ENCODE peak calls at places on chromosomes 11 and 22, in ten cellular contexts. One of them, this sample, is unnamed.

GRCh38 chr11:62266558-62266957 is 3.4 kb upstream of the SCGB2A2 start:
- DNase-seq in hippocampal formation: no peak
- DNase-seq in pancreas: no peak
- DNase-seq in lower leg skin: no peak
- DNase-seq in erythroblast: no peak
- DNase-seq in non-pigmented ciliary epithelial cell: no peak
- DNase-seq in activated T-helper 1 cell treated with anti-CD3 and anti-CD28 coated beads, Interleukin-12 subunit alpha, Interleukin-12 subunit beta, Interleukin-2, Interleukin-4 antibody, amounts not matched to agents 30 ng/mL and 10 ng/mL and 1 ng/mL, durations not matched to agents 14 hours and 24 hours and 36 hours: no peak
- DNase-seq in BJ: no peak
- DNase-seq in H1: no peak
- DNase-seq in activated T-cell treated with anti-CD3 and anti-CD28 coated beads, Interleukin-2, amount 50 U/mL, for 72 hours: peak; percentile 36
- DNase-seq in this sample: no peak

GRCh38 chr11:113896156-113896879 is 8.3 kb upstream of the HTR3B start:
- DNase-seq in H1: no peak
- DNase-seq in activated T-helper 1 cell treated with anti-CD3 and anti-CD28 coated beads, Interleukin-12 subunit alpha, Interleukin-12 subunit beta, Interleukin-2, Interleukin-4 antibody, amounts not matched to agents 30 ng/mL and 10 ng/mL and 1 ng/mL, durations not matched to agents 14 hours and 24 hours and 36 hours: no peak
- DNase-seq in lower leg skin: peak; percentile 81
- DNase-seq in hippocampal formation: peak; percentile 10
- DNase-seq in pancreas: no peak
- DNase-seq in non-pigmented ciliary epithelial cell: no peak
- DNase-seq in erythroblast: peak; percentile 50
- DNase-seq in activated T-cell treated with anti-CD3 and anti-CD28 coated beads, Interleukin-2, amount 50 U/mL, for 72 hours: peak; percentile 10
- DNase-seq in BJ: no peak
- DNase-seq in this sample: peak; percentile 57

GRCh38 chr11:93784935-93785360 is 866 bp downstream of the MED17 start:
- DNase-seq in activated T-helper 1 cell treated with anti-CD3 and anti-CD28 coated beads, Interleukin-12 subunit alpha, Interleukin-12 subunit beta, Interleukin-2, Interleukin-4 antibody, amounts not matched to agents 30 ng/mL and 10 ng/mL and 1 ng/mL, durations not matched to agents 14 hours and 24 hours and 36 hours: no peak
- DNase-seq in BJ: no peak
- DNase-seq in lower leg skin: no peak
- DNase-seq in non-pigmented ciliary epithelial cell: no peak
- DNase-seq in erythroblast: peak; percentile 70
- DNase-seq in hippocampal formation: no peak
- DNase-seq in H1: no peak
- DNase-seq in activated T-cell treated with anti-CD3 and anti-CD28 coated beads, Interleukin-2, amount 50 U/mL, for 72 hours: no peak
- DNase-seq in pancreas: no peak
- DNase-seq in this sample: no peak

GRCh38 chr11:109853156-109853776 is 239.9 kb upstream of the ZC3H12C start:
- DNase-seq in erythroblast: peak; percentile 75
- DNase-seq in lower leg skin: no peak
- DNase-seq in BJ: peak; percentile 25
- DNase-seq in pancreas: no peak
- DNase-seq in hippocampal formation: no peak
- DNase-seq in non-pigmented ciliary epithelial cell: peak; percentile 70
- DNase-seq in H1: no peak
- DNase-seq in activated T-helper 1 cell treated with anti-CD3 and anti-CD28 coated beads, Interleukin-12 subunit alpha, Interleukin-12 subunit beta, Interleukin-2, Interleukin-4 antibody, amounts not matched to agents 30 ng/mL and 10 ng/mL and 1 ng/mL, durations not matched to agents 14 hours and 24 hours and 36 hours: no peak
- DNase-seq in activated T-cell treated with anti-CD3 and anti-CD28 coated beads, Interleukin-2, amount 50 U/mL, for 72 hours: peak; percentile 9
- DNase-seq in this sample: peak; percentile 13

GRCh38 chr22:48744283-48744641 is 1083.4 kb downstream of the BRD1 start:
- DNase-seq in hippocampal formation: no peak
- DNase-seq in H1: no peak
- DNase-seq in lower leg skin: peak; percentile 66
- DNase-seq in activated T-helper 1 cell treated with anti-CD3 and anti-CD28 coated beads, Interleukin-12 subunit alpha, Interleukin-12 subunit beta, Interleukin-2, Interleukin-4 antibody, amounts not matched to agents 30 ng/mL and 10 ng/mL and 1 ng/mL, durations not matched to agents 14 hours and 24 hours and 36 hours: no peak
- DNase-seq in erythroblast: no peak
- DNase-seq in BJ: no peak
- DNase-seq in non-pigmented ciliary epithelial cell: no peak
- DNase-seq in pancreas: peak; percentile 5
- DNase-seq in activated T-cell treated with anti-CD3 and anti-CD28 coated beads, Interleukin-2, amount 50 U/mL, for 72 hours: no peak
- DNase-seq in this sample: no peak

GRCh38 chr11:61598383-61598782 is 17.5 kb upstream of the SYT7 start:
- DNase-seq in lower leg skin: no peak
- DNase-seq in BJ: no peak
- DNase-seq in activated T-cell treated with anti-CD3 and anti-CD28 coated beads, Interleukin-2, amount 50 U/mL, for 72 hours: no peak
- DNase-seq in non-pigmented ciliary epithelial cell: no peak
- DNase-seq in erythroblast: no peak
- DNase-seq in hippocampal formation: no peak
- DNase-seq in pancreas: no peak
- DNase-seq in H1: no peak
- DNase-seq in activated T-helper 1 cell treated with anti-CD3 and anti-CD28 coated beads, Interleukin-12 subunit alpha, Interleukin-12 subunit beta, Interleukin-2, Interleukin-4 antibody, amounts not matched to agents 30 ng/mL and 10 ng/mL and 1 ng/mL, durations not matched to agents 14 hours and 24 hours and 36 hours: no peak
- DNase-seq in this sample: no peak

GRCh38 chr11:7899418-7899817 is 31.6 kb downstream of the OR10A6 start:
- DNase-seq in pancreas: no peak
- DNase-seq in non-pigmented ciliary epithelial cell: no peak
- DNase-seq in BJ: no peak
- DNase-seq in erythroblast: no peak
- DNase-seq in activated T-helper 1 cell treated with anti-CD3 and anti-CD28 coated beads, Interleukin-12 subunit alpha, Interleukin-12 subunit beta, Interleukin-2, Interleukin-4 antibody, amounts not matched to agents 30 ng/mL and 10 ng/mL and 1 ng/mL, durations not matched to agents 14 hours and 24 hours and 36 hours: no peak
- DNase-seq in lower leg skin: no peak
- DNase-seq in H1: no peak
- DNase-seq in hippocampal formation: no peak
- DNase-seq in activated T-cell treated with anti-CD3 and anti-CD28 coated beads, Interleukin-2, amount 50 U/mL, for 72 hours: no peak
- DNase-seq in this sample: no peak

GRCh38 chr11:11074686-11075370 is 217.0 kb upstream of the ZBED5 start:
- DNase-seq in non-pigmented ciliary epithelial cell: no peak
- DNase-seq in erythroblast: no peak
- DNase-seq in activated T-cell treated with anti-CD3 and anti-CD28 coated beads, Interleukin-2, amount 50 U/mL, for 72 hours: no peak
- DNase-seq in BJ: no peak
- DNase-seq in pancreas: no peak
- DNase-seq in lower leg skin: no peak
- DNase-seq in hippocampal formation: no peak
- DNase-seq in activated T-helper 1 cell treated with anti-CD3 and anti-CD28 coated beads, Interleukin-12 subunit alpha, Interleukin-12 subunit beta, Interleukin-2, Interleukin-4 antibody, amounts not matched to agents 30 ng/mL and 10 ng/mL and 1 ng/mL, durations not matched to agents 14 hours and 24 hours and 36 hours: no peak
- DNase-seq in H1: no peak
- DNase-seq in this sample: no peak

GRCh38 chr11:74318241-74318932 is 6.9 kb upstream of the P4HA3 start:
- DNase-seq in activated T-helper 1 cell treated with anti-CD3 and anti-CD28 coated beads, Interleukin-12 subunit alpha, Interleukin-12 subunit beta, Interleukin-2, Interleukin-4 antibody, amounts not matched to agents 30 ng/mL and 10 ng/mL and 1 ng/mL, durations not matched to agents 14 hours and 24 hours and 36 hours: no peak
- DNase-seq in BJ: no peak
- DNase-seq in activated T-cell treated with anti-CD3 and anti-CD28 coated beads, Interleukin-2, amount 50 U/mL, for 72 hours: no peak
- DNase-seq in pancreas: no peak
- DNase-seq in hippocampal formation: no peak
- DNase-seq in H1: no peak
- DNase-seq in lower leg skin: no peak
- DNase-seq in erythroblast: no peak
- DNase-seq in non-pigmented ciliary epithelial cell: no peak
- DNase-seq in this sample: no peak

GRCh38 chr11:75577198-75577597 is 15.1 kb downstream of the SERPINH1 start:
- DNase-seq in non-pigmented ciliary epithelial cell: no peak
- DNase-seq in BJ: no peak
- DNase-seq in erythroblast: peak; percentile 75
- DNase-seq in hippocampal formation: peak; percentile 19
- DNase-seq in pancreas: no peak
- DNase-seq in activated T-cell treated with anti-CD3 and anti-CD28 coated beads, Interleukin-2, amount 50 U/mL, for 72 hours: peak; percentile 55
- DNase-seq in activated T-helper 1 cell treated with anti-CD3 and anti-CD28 coated beads, Interleukin-12 subunit alpha, Interleukin-12 subunit beta, Interleukin-2, Interleukin-4 antibody, amounts not matched to agents 30 ng/mL and 10 ng/mL and 1 ng/mL, durations not matched to agents 14 hours and 24 hours and 36 hours: no peak
- DNase-seq in lower leg skin: no peak
- DNase-seq in H1: no peak
- DNase-seq in this sample: peak; percentile 82

GRCh38 chr22:37282385-37282677 is at the start of gene CYTH4:
- DNase-seq in lower leg skin: peak; percentile 91
- DNase-seq in pancreas: peak; percentile 52
- DNase-seq in non-pigmented ciliary epithelial cell: no peak
- DNase-seq in erythroblast: no peak
- DNase-seq in activated T-cell treated with anti-CD3 and anti-CD28 coated beads, Interleukin-2, amount 50 U/mL, for 72 hours: peak; percentile 85
- DNase-seq in H1: no peak
- DNase-seq in BJ: no peak
- DNase-seq in hippocampal formation: no peak
- DNase-seq in activated T-helper 1 cell treated with anti-CD3 and anti-CD28 coated beads, Interleukin-12 subunit alpha, Interleukin-12 subunit beta, Interleukin-2, Interleukin-4 antibody, amounts not matched to agents 30 ng/mL and 10 ng/mL and 1 ng/mL, durations not matched to agents 14 hours and 24 hours and 36 hours: peak; percentile 74
- DNase-seq in this sample: peak; percentile 38

GRCh38 chr22:22478450-22478849 is 30.1 kb downstream of the ZNF280B start:
- DNase-seq in lower leg skin: no peak
- DNase-seq in activated T-cell treated with anti-CD3 and anti-CD28 coated beads, Interleukin-2, amount 50 U/mL, for 72 hours: no peak
- DNase-seq in pancreas: no peak
- DNase-seq in activated T-helper 1 cell treated with anti-CD3 and anti-CD28 coated beads, Interleukin-12 subunit alpha, Interleukin-12 subunit beta, Interleukin-2, Interleukin-4 antibody, amounts not matched to agents 30 ng/mL and 10 ng/mL and 1 ng/mL, durations not matched to agents 14 hours and 24 hours and 36 hours: no peak
- DNase-seq in non-pigmented ciliary epithelial cell: no peak
- DNase-seq in hippocampal formation: no peak
- DNase-seq in erythroblast: no peak
- DNase-seq in BJ: no peak
- DNase-seq in H1: no peak
- DNase-seq in this sample: peak; percentile 36

GRCh38 chr22:50732681-50733080 is 5.3 kb upstream of the ACR start:
- DNase-seq in erythroblast: no peak
- DNase-seq in pancreas: no peak
- DNase-seq in activated T-helper 1 cell treated with anti-CD3 and anti-CD28 coated beads, Interleukin-12 subunit alpha, Interleukin-12 subunit beta, Interleukin-2, Interleukin-4 antibody, amounts not matched to agents 30 ng/mL and 10 ng/mL and 1 ng/mL, durations not matched to agents 14 hours and 24 hours and 36 hours: no peak
- DNase-seq in lower leg skin: no peak
- DNase-seq in hippocampal formation: no peak
- DNase-seq in BJ: no peak
- DNase-seq in activated T-cell treated with anti-CD3 and anti-CD28 coated beads, Interleukin-2, amount 50 U/mL, for 72 hours: no peak
- DNase-seq in H1: no peak
- DNase-seq in non-pigmented ciliary epithelial cell: no peak
- DNase-seq in this sample: no peak

GRCh38 chr11:104735013-104735412 is 163.2 kb downstream of the CASP12 start:
- DNase-seq in hippocampal formation: no peak
- DNase-seq in non-pigmented ciliary epithelial cell: no peak
- DNase-seq in activated T-helper 1 cell treated with anti-CD3 and anti-CD28 coated beads, Interleukin-12 subunit alpha, Interleukin-12 subunit beta, Interleukin-2, Interleukin-4 antibody, amounts not matched to agents 30 ng/mL and 10 ng/mL and 1 ng/mL, durations not matched to agents 14 hours and 24 hours and 36 hours: no peak
- DNase-seq in pancreas: no peak
- DNase-seq in erythroblast: no peak
- DNase-seq in H1: no peak
- DNase-seq in lower leg skin: no peak
- DNase-seq in BJ: no peak
- DNase-seq in activated T-cell treated with anti-CD3 and anti-CD28 coated beads, Interleukin-2, amount 50 U/mL, for 72 hours: no peak
- DNase-seq in this sample: no peak

GRCh38 chr11:66768088-66768521 is 39.1 kb upstream of the SPTBN2 start:
- DNase-seq in pancreas: no peak
- DNase-seq in non-pigmented ciliary epithelial cell: peak; percentile 27
- DNase-seq in hippocampal formation: no peak
- DNase-seq in activated T-helper 1 cell treated with anti-CD3 and anti-CD28 coated beads, Interleukin-12 subunit alpha, Interleukin-12 subunit beta, Interleukin-2, Interleukin-4 antibody, amounts not matched to agents 30 ng/mL and 10 ng/mL and 1 ng/mL, durations not matched to agents 14 hours and 24 hours and 36 hours: no peak
- DNase-seq in lower leg skin: no peak
- DNase-seq in H1: no peak
- DNase-seq in activated T-cell treated with anti-CD3 and anti-CD28 coated beads, Interleukin-2, amount 50 U/mL, for 72 hours: no peak
- DNase-seq in BJ: no peak
- DNase-seq in erythroblast: no peak
- DNase-seq in this sample: no peak

GRCh38 chr11:33804471-33804870 is 30.2 kb upstream of the FBXO3 start:
- DNase-seq in pancreas: no peak
- DNase-seq in hippocampal formation: no peak
- DNase-seq in BJ: no peak
- DNase-seq in erythroblast: no peak
- DNase-seq in activated T-cell treated with anti-CD3 and anti-CD28 coated beads, Interleukin-2, amount 50 U/mL, for 72 hours: no peak
- DNase-seq in non-pigmented ciliary epithelial cell: no peak
- DNase-seq in lower leg skin: no peak
- DNase-seq in activated T-helper 1 cell treated with anti-CD3 and anti-CD28 coated beads, Interleukin-12 subunit alpha, Interleukin-12 subunit beta, Interleukin-2, Interleukin-4 antibody, amounts not matched to agents 30 ng/mL and 10 ng/mL and 1 ng/mL, durations not matched to agents 14 hours and 24 hours and 36 hours: no peak
- DNase-seq in H1: no peak
- DNase-seq in this sample: no peak

GRCh38 chr22:38700271-38700788 is 413 bp downstream of the JOSD1 start:
- DNase-seq in pancreas: no peak
- DNase-seq in lower leg skin: no peak
- DNase-seq in erythroblast: no peak
- DNase-seq in hippocampal formation: peak; percentile 46
- DNase-seq in non-pigmented ciliary epithelial cell: no peak
- DNase-seq in activated T-cell treated with anti-CD3 and anti-CD28 coated beads, Interleukin-2, amount 50 U/mL, for 72 hours: peak; percentile 75
- DNase-seq in activated T-helper 1 cell treated with anti-CD3 and anti-CD28 coated beads, Interleukin-12 subunit alpha, Interleukin-12 subunit beta, Interleukin-2, Interleukin-4 antibody, amounts not matched to agents 30 ng/mL and 10 ng/mL and 1 ng/mL, durations not matched to agents 14 hours and 24 hours and 36 hours: no peak
- DNase-seq in BJ: no peak
- DNase-seq in H1: no peak
- DNase-seq in this sample: no peak

GRCh38 chr11:12897390-12897789 is 111.7 kb upstream of the RASSF10 start:
- DNase-seq in hippocampal formation: peak; percentile 12
- DNase-seq in activated T-helper 1 cell treated with anti-CD3 and anti-CD28 coated beads, Interleukin-12 subunit alpha, Interleukin-12 subunit beta, Interleukin-2, Interleukin-4 antibody, amounts not matched to agents 30 ng/mL and 10 ng/mL and 1 ng/mL, durations not matched to agents 14 hours and 24 hours and 36 hours: no peak
- DNase-seq in BJ: no peak
- DNase-seq in activated T-cell treated with anti-CD3 and anti-CD28 coated beads, Interleukin-2, amount 50 U/mL, for 72 hours: no peak
- DNase-seq in lower leg skin: no peak
- DNase-seq in H1: no peak
- DNase-seq in pancreas: no peak
- DNase-seq in non-pigmented ciliary epithelial cell: no peak
- DNase-seq in erythroblast: no peak
- DNase-seq in this sample: no peak

GRCh38 chr11:104614117-104614716 is 284.0 kb downstream of the CASP12 start:
- DNase-seq in H1: no peak
- DNase-seq in lower leg skin: no peak
- DNase-seq in activated T-helper 1 cell treated with anti-CD3 and anti-CD28 coated beads, Interleukin-12 subunit alpha, Interleukin-12 subunit beta, Interleukin-2, Interleukin-4 antibody, amounts not matched to agents 30 ng/mL and 10 ng/mL and 1 ng/mL, durations not matched to agents 14 hours and 24 hours and 36 hours: no peak
- DNase-seq in non-pigmented ciliary epithelial cell: no peak
- DNase-seq in BJ: no peak
- DNase-seq in hippocampal formation: no peak
- DNase-seq in pancreas: no peak
- DNase-seq in activated T-cell treated with anti-CD3 and anti-CD28 coated beads, Interleukin-2, amount 50 U/mL, for 72 hours: no peak
- DNase-seq in erythroblast: no peak
- DNase-seq in this sample: no peak

GRCh38 chr11:95268386-95268785 is 37.4 kb upstream of the SESN3 start:
- DNase-seq in non-pigmented ciliary epithelial cell: no peak
- DNase-seq in pancreas: no peak
- DNase-seq in erythroblast: no peak
- DNase-seq in hippocampal formation: no peak
- DNase-seq in activated T-helper 1 cell treated with anti-CD3 and anti-CD28 coated beads, Interleukin-12 subunit alpha, Interleukin-12 subunit beta, Interleukin-2, Interleukin-4 antibody, amounts not matched to agents 30 ng/mL and 10 ng/mL and 1 ng/mL, durations not matched to agents 14 hours and 24 hours and 36 hours: no peak
- DNase-seq in activated T-cell treated with anti-CD3 and anti-CD28 coated beads, Interleukin-2, amount 50 U/mL, for 72 hours: no peak
- DNase-seq in lower leg skin: no peak
- DNase-seq in H1: no peak
- DNase-seq in BJ: no peak
- DNase-seq in this sample: no peak

GRCh38 chr22:49869855-49870712 is 16.4 kb downstream of the ZBED4 start:
- DNase-seq in pancreas: no peak
- DNase-seq in hippocampal formation: no peak
- DNase-seq in H1: no peak
- DNase-seq in erythroblast: no peak
- DNase-seq in lower leg skin: no peak
- DNase-seq in non-pigmented ciliary epithelial cell: no peak
- DNase-seq in BJ: no peak
- DNase-seq in activated T-helper 1 cell treated with anti-CD3 and anti-CD28 coated beads, Interleukin-12 subunit alpha, Interleukin-12 subunit beta, Interleukin-2, Interleukin-4 antibody, amounts not matched to agents 30 ng/mL and 10 ng/mL and 1 ng/mL, durations not matched to agents 14 hours and 24 hours and 36 hours: no peak
- DNase-seq in activated T-cell treated with anti-CD3 and anti-CD28 coated beads, Interleukin-2, amount 50 U/mL, for 72 hours: no peak
- DNase-seq in this sample: no peak

GRCh38 chr22:42797021-42797420 is 60.1 kb downstream of the ARFGAP3 start:
- DNase-seq in H1: no peak
- DNase-seq in activated T-cell treated with anti-CD3 and anti-CD28 coated beads, Interleukin-2, amount 50 U/mL, for 72 hours: no peak
- DNase-seq in erythroblast: no peak
- DNase-seq in lower leg skin: peak; percentile 89
- DNase-seq in pancreas: no peak
- DNase-seq in hippocampal formation: no peak
- DNase-seq in BJ: no peak
- DNase-seq in activated T-helper 1 cell treated with anti-CD3 and anti-CD28 coated beads, Interleukin-12 subunit alpha, Interleukin-12 subunit beta, Interleukin-2, Interleukin-4 antibody, amounts not matched to agents 30 ng/mL and 10 ng/mL and 1 ng/mL, durations not matched to agents 14 hours and 24 hours and 36 hours: no peak
- DNase-seq in non-pigmented ciliary epithelial cell: no peak
- DNase-seq in this sample: no peak

GRCh38 chr11:76172583-76172982 is 33.7 kb downstream of the WNT11 start:
- DNase-seq in BJ: no peak
- DNase-seq in pancreas: no peak
- DNase-seq in activated T-helper 1 cell treated with anti-CD3 and anti-CD28 coated beads, Interleukin-12 subunit alpha, Interleukin-12 subunit beta, Interleukin-2, Interleukin-4 antibody, amounts not matched to agents 30 ng/mL and 10 ng/mL and 1 ng/mL, durations not matched to agents 14 hours and 24 hours and 36 hours: no peak
- DNase-seq in activated T-cell treated with anti-CD3 and anti-CD28 coated beads, Interleukin-2, amount 50 U/mL, for 72 hours: no peak
- DNase-seq in non-pigmented ciliary epithelial cell: no peak
- DNase-seq in H1: no peak
- DNase-seq in lower leg skin: no peak
- DNase-seq in hippocampal formation: no peak
- DNase-seq in erythroblast: no peak
- DNase-seq in this sample: no peak

GRCh38 chr11:38538866-38539651 is 1941.0 kb upstream of the RAG2 start:
- DNase-seq in lower leg skin: no peak
- DNase-seq in BJ: no peak
- DNase-seq in erythroblast: peak; percentile 91
- DNase-seq in pancreas: no peak
- DNase-seq in H1: no peak
- DNase-seq in hippocampal formation: no peak
- DNase-seq in activated T-helper 1 cell treated with anti-CD3 and anti-CD28 coated beads, Interleukin-12 subunit alpha, Interleukin-12 subunit beta, Interleukin-2, Interleukin-4 antibody, amounts not matched to agents 30 ng/mL and 10 ng/mL and 1 ng/mL, durations not matched to agents 14 hours and 24 hours and 36 hours: no peak
- DNase-seq in non-pigmented ciliary epithelial cell: no peak
- DNase-seq in activated T-cell treated with anti-CD3 and anti-CD28 coated beads, Interleukin-2, amount 50 U/mL, for 72 hours: no peak
- DNase-seq in this sample: peak; percentile 81

GRCh38 chr11:45181595-45182550 is 35.4 kb downstream of the PRDM11 start:
- DNase-seq in activated T-cell treated with anti-CD3 and anti-CD28 coated beads, Interleukin-2, amount 50 U/mL, for 72 hours: no peak
- DNase-seq in lower leg skin: peak; percentile 83
- DNase-seq in H1: no peak
- DNase-seq in erythroblast: peak; percentile 42
- DNase-seq in pancreas: no peak
- DNase-seq in hippocampal formation: no peak
- DNase-seq in BJ: no peak
- DNase-seq in activated T-helper 1 cell treated with anti-CD3 and anti-CD28 coated beads, Interleukin-12 subunit alpha, Interleukin-12 subunit beta, Interleukin-2, Interleukin-4 antibody, amounts not matched to agents 30 ng/mL and 10 ng/mL and 1 ng/mL, durations not matched to agents 14 hours and 24 hours and 36 hours: no peak
- DNase-seq in non-pigmented ciliary epithelial cell: no peak
- DNase-seq in this sample: no peak

GRCh38 chr11:118623291-118623655 is 15.9 kb downstream of the PHLDB1 start:
- DNase-seq in erythroblast: no peak
- DNase-seq in non-pigmented ciliary epithelial cell: no peak
- DNase-seq in activated T-cell treated with anti-CD3 and anti-CD28 coated beads, Interleukin-2, amount 50 U/mL, for 72 hours: no peak
- DNase-seq in BJ: no peak
- DNase-seq in hippocampal formation: no peak
- DNase-seq in activated T-helper 1 cell treated with anti-CD3 and anti-CD28 coated beads, Interleukin-12 subunit alpha, Interleukin-12 subunit beta, Interleukin-2, Interleukin-4 antibody, amounts not matched to agents 30 ng/mL and 10 ng/mL and 1 ng/mL, durations not matched to agents 14 hours and 24 hours and 36 hours: no peak
- DNase-seq in lower leg skin: peak; percentile 91
- DNase-seq in pancreas: no peak
- DNase-seq in H1: no peak
- DNase-seq in this sample: no peak

GRCh38 chr11:32154275-32154674 is 63.4 kb downstream of the RCN1 start:
- DNase-seq in hippocampal formation: no peak
- DNase-seq in lower leg skin: no peak
- DNase-seq in BJ: no peak
- DNase-seq in pancreas: no peak
- DNase-seq in erythroblast: peak; percentile 3
- DNase-seq in activated T-cell treated with anti-CD3 and anti-CD28 coated beads, Interleukin-2, amount 50 U/mL, for 72 hours: no peak
- DNase-seq in non-pigmented ciliary epithelial cell: no peak
- DNase-seq in H1: no peak
- DNase-seq in activated T-helper 1 cell treated with anti-CD3 and anti-CD28 coated beads, Interleukin-12 subunit alpha, Interleukin-12 subunit beta, Interleukin-2, Interleukin-4 antibody, amounts not matched to agents 30 ng/mL and 10 ng/mL and 1 ng/mL, durations not matched to agents 14 hours and 24 hours and 36 hours: no peak
- DNase-seq in this sample: no peak

GRCh38 chr22:45718391-45718790 is 46.8 kb downstream of the ATXN10 start:
- DNase-seq in non-pigmented ciliary epithelial cell: no peak
- DNase-seq in pancreas: no peak
- DNase-seq in erythroblast: no peak
- DNase-seq in H1: no peak
- DNase-seq in activated T-cell treated with anti-CD3 and anti-CD28 coated beads, Interleukin-2, amount 50 U/mL, for 72 hours: no peak
- DNase-seq in hippocampal formation: no peak
- DNase-seq in lower leg skin: no peak
- DNase-seq in activated T-helper 1 cell treated with anti-CD3 and anti-CD28 coated beads, Interleukin-12 subunit alpha, Interleukin-12 subunit beta, Interleukin-2, Interleukin-4 antibody, amounts not matched to agents 30 ng/mL and 10 ng/mL and 1 ng/mL, durations not matched to agents 14 hours and 24 hours and 36 hours: no peak
- DNase-seq in BJ: no peak
- DNase-seq in this sample: no peak

This sample was measured in K562.